ENCODE peak calls at places on chromosomes 2 and 18, in ten cellular contexts. H, N, X, D, E, V, P, C, S and O are unnamed samples.

GRCh38 chr2:176682278-176682677 is 413.0 kb downstream of the MTX2 start:
- DNase-seq in E (no peak), C (no peak), H (no peak), D (no peak), V (no peak), P (no peak), S (peak), X (no peak), N (no peak), O (no peak)

GRCh38 chr2:216773072-216773471 is 77.7 kb upstream of the IGFBP5 start:
- DNase-seq in X (peak), C (no peak), P (no peak), V (no peak), E (no peak), H (no peak), D (no peak), S (no peak), N (peak), O (no peak)

GRCh38 chr2:39424951-39425350 is 12.1 kb downstream of the MAP4K3 start:
- DNase-seq in S (no peak), X (no peak), N (no peak), H (no peak), D (no peak), P (no peak), C (no peak), E (no peak), V (no peak), O (no peak)

GRCh38 chr2:72765997-72766609 is 59.7 kb downstream of the EXOC6B start:
- DNase-seq in H (no peak), N (no peak), D (no peak), S (no peak), P (no peak), E (no peak), X (no peak), V (no peak), C (no peak), O (no peak)

GRCh38 chr2:9494096-9494495 is 19.7 kb downstream of the IAH1 start:
- DNase-seq in P (no peak), N (no peak), H (no peak), S (no peak), D (no peak), C (no peak), V (no peak), X (no peak), E (no peak), O (no peak)

GRCh38 chr2:88087763-88088162 is 20.1 kb downstream of the SMYD1 start:
- DNase-seq in V (no peak), S (no peak), E (no peak), X (no peak), C (no peak), P (no peak), H (no peak), D (no peak), N (no peak), O (no peak)

GRCh38 chr2:47888581-47889280 is 17.6 kb downstream of the FBXO11 start:
- DNase-seq in N (no peak), X (no peak), S (no peak), P (no peak), D (peak), C (no peak), V (no peak), E (no peak), H (no peak), O (no peak)

GRCh38 chr2:67394734-67395133 is 2.4 kb upstream of the ETAA1 start:
- DNase-seq in X (no peak), S (peak), N (no peak), P (no peak), D (peak), E (no peak), V (no peak), C (no peak), H (no peak), O (no peak)

GRCh38 chr2:159712194-159712928 is at the start of gene MARCHF7:
- DNase-seq in X (peak), S (peak), C (peak), H (peak), P (peak), V (peak), N (peak), E (peak), D (peak), O (peak)

GRCh38 chr18:58225101-58225500 is 181.1 kb downstream of the NEDD4L start:
- DNase-seq in P (no peak), E (no peak), C (no peak), H (no peak), N (peak), X (no peak), V (no peak), D (no peak), S (no peak), O (no peak)

GRCh38 chr2:200365209-200365608 is 58.7 kb downstream of the SPATS2L start:
- DNase-seq in S (no peak), P (no peak), X (no peak), N (no peak), E (no peak), V (no peak), C (no peak), D (no peak), H (no peak), O (no peak)

GRCh38 chr18:54558609-54559585 is 32.1 kb upstream of the DYNAP start:
- DNase-seq in E (no peak), S (no peak), H (no peak), N (no peak), D (no peak), P (no peak), C (no peak), V (peak), X (no peak), O (peak)

GRCh38 chr2:231545105-231545902 is 15.1 kb upstream of the NMUR1 start:
- DNase-seq in C (peak), V (no peak), P (no peak), N (peak), D (peak), S (peak), X (no peak), E (no peak), H (no peak), O (peak)

GRCh38 chr2:54598347-54599325 is 124.8 kb upstream of the EML6 start:
- DNase-seq in H (no peak), S (no peak), D (no peak), N (no peak), C (no peak), P (no peak), X (no peak), V (no peak), E (no peak), O (no peak)

GRCh38 chr2:55943466-55943865 is 19.9 kb upstream of the EFEMP1 start:
- DNase-seq in V (no peak), D (no peak), P (no peak), E (no peak), C (no peak), X (no peak), H (no peak), S (no peak), N (no peak), O (no peak)

GRCh38 chr2:207182916-207183315 is 17.2 kb upstream of the KLF7 start:
- DNase-seq in X (no peak), C (no peak), D (no peak), N (no peak), H (no peak), S (no peak), V (no peak), P (no peak), E (no peak), O (no peak)

GRCh38 chr2:239302808-239303557 is 97.8 kb downstream of the HDAC4 start:
- DNase-seq in D (no peak), P (peak), N (no peak), H (no peak), V (no peak), E (no peak), C (no peak), X (peak), S (no peak), O (no peak)

GRCh38 chr2:146852661-146853060 is 992.2 kb upstream of the ACVR2A start:
- DNase-seq in P (no peak), S (no peak), X (no peak), N (no peak), D (no peak), V (no peak), E (no peak), H (no peak), C (no peak), O (no peak)

GRCh38 chr2:64644240-64645013 is 9.3 kb downstream of the SERTAD2 start:
- DNase-seq in P (peak), C (peak), E (no peak), S (peak), V (peak), N (peak), X (peak), H (peak), D (peak), O (peak)

GRCh38 chr2:20661028-20661980 is 5.6 kb upstream of the GDF7 start:
- DNase-seq in E (peak), P (peak), C (peak), D (peak), V (peak), X (peak), N (peak), S (peak), H (peak), O (peak)

GRCh38 chr2:200247494-200247893 is 59.0 kb upstream of the SPATS2L start:
- DNase-seq in E (peak), P (no peak), V (no peak), H (no peak), N (no peak), D (no peak), C (no peak), X (no peak), S (no peak), O (peak)

GRCh38 chr2:138023298-138023697 is 59.0 kb downstream of the HNMT start:
- DNase-seq in X (no peak), P (no peak), D (no peak), E (no peak), C (no peak), N (no peak), H (no peak), S (no peak), V (no peak), O (no peak)

GRCh38 chr2:28904295-28904694 is 9.8 kb downstream of the WDR43 start:
- DNase-seq in P (no peak), N (no peak), C (no peak), S (peak), V (peak), E (no peak), H (no peak), X (no peak), D (no peak), O (no peak)

GRCh38 chr2:26721267-26722032 is 28.9 kb downstream of the KCNK3 start:
- DNase-seq in E (no peak), X (no peak), C (no peak), D (no peak), P (no peak), N (peak), V (peak), H (peak), S (no peak), O (no peak)

GRCh38 chr2:238098854-238099708 is 1.1 kb upstream of the ESPNL start:
- DNase-seq in V (no peak), D (no peak), X (peak), S (no peak), N (no peak), H (peak), C (peak), E (no peak), P (peak), O (peak)

GRCh38 chr2:241030883-241031282 is 32.5 kb downstream of the SNED1 start:
- DNase-seq in D (no peak), E (no peak), P (no peak), H (no peak), V (no peak), C (no peak), X (no peak), S (no peak), N (no peak), O (no peak)

GRCh38 chr2:149049142-149049541 is 10.6 kb downstream of the LYPD6B start:
- DNase-seq in D (no peak), X (no peak), N (no peak), V (no peak), E (no peak), H (no peak), C (no peak), S (peak), P (no peak), O (no peak)

GRCh38 chr18:63073481-63073880 is 246.1 kb downstream of the BCL2 start:
- DNase-seq in H (no peak), X (no peak), P (no peak), N (no peak), E (no peak), C (no peak), V (peak), S (no peak), D (no peak), O (no peak)

GRCh38 chr2:239298126-239298804 is 102.6 kb downstream of the HDAC4 start:
- DNase-seq in V (no peak), D (no peak), C (no peak), E (no peak), H (no peak), X (peak), S (no peak), N (peak), P (no peak), O (no peak)

GRCh38 chr2:196549052-196549451 is 90.5 kb upstream of the CCDC150 start:
- DNase-seq in N (no peak), V (no peak), C (no peak), X (no peak), H (no peak), P (no peak), D (no peak), E (no peak), S (no peak), O (no peak)
- H3K4me3 ChIP-seq in N (no peak), V (no peak), C (no peak), X (no peak), H (no peak), P (no peak), D (no peak), E (no peak), S (no peak), O (no peak)

GRCh38 chr18:70931942-70932814 is 643.3 kb downstream of the SOCS6 start:
- DNase-seq in N (no peak), H (no peak), D (peak), V (peak), S (peak), P (no peak), X (no peak), E (no peak), C (no peak), O (peak)
- TF ChIP-seq CTCF in N (peak), H (no peak), D (peak), V (peak), S (peak), P (no peak), X (peak), E (no peak), C (no peak), O (peak)

GRCh38 chr18:9067823-9068222 is 34.7 kb upstream of the NDUFV2 start:
- DNase-seq in P (no peak), X (no peak), S (no peak), C (no peak), H (peak), N (no peak), V (no peak), D (no peak), E (no peak), O (no peak)
- H3K4me3 ChIP-seq in P (no peak), X (no peak), S (no peak), C (no peak), H (no peak), N (no peak), V (no peak), D (no peak), E (no peak), O (no peak)

GRCh38 chr2:102301867-102302362 is 9.4 kb upstream of the IL1RL1 start:
- DNase-seq in X (no peak), C (peak), V (no peak), N (peak), E (no peak), S (no peak), H (no peak), P (no peak), D (no peak), O (no peak)
- TF ChIP-seq CTCF in X (no peak), C (no peak), V (peak), N (peak), E (no peak), S (peak), H (no peak), P (no peak), D (peak), O (peak)